ENCODE peak calls at places on chromosomes 2 and 18, in four cellular contexts. One of them, this sample, is unnamed. For H3K27me3, the result is how much of the 10 kb centered on the place peaks cover.

GRCh38 chr18:12742453-12742852 is 39.6 kb downstream of the PSMG2 start:
- DNase-seq in mammary epithelial cell: peak
- DNase-seq in stomach: no peak
- DNase-seq in spleen: no peak
- DNase-seq in this sample: no peak

GRCh38 chr2:102141915-102142828 is at the start of gene IL1R1:
- DNase-seq in mammary epithelial cell: peak
- DNase-seq in stomach: peak
- DNase-seq in spleen: peak
- DNase-seq in this sample: no peak

GRCh38 chr2:118667964-118668363 is 179.5 kb downstream of the EN1 start:
- DNase-seq in mammary epithelial cell: no peak
- DNase-seq in stomach: no peak
- DNase-seq in spleen: no peak
- DNase-seq in this sample: no peak

GRCh38 chr2:233414777-233415570 is 60.7 kb downstream of the DGKD start:
- DNase-seq in mammary epithelial cell: peak
- DNase-seq in stomach: peak
- DNase-seq in spleen: no peak
- DNase-seq in this sample: peak

GRCh38 chr18:71077451-71077850 is 788.6 kb downstream of the SOCS6 start:
- DNase-seq in mammary epithelial cell: no peak
- DNase-seq in stomach: no peak
- DNase-seq in spleen: no peak
- DNase-seq in this sample: no peak

GRCh38 chr18:51211552-51211951 is 14.1 kb upstream of the MEX3C start:
- DNase-seq in mammary epithelial cell: peak
- DNase-seq in stomach: no peak
- DNase-seq in spleen: no peak
- DNase-seq in this sample: peak

GRCh38 chr2:200199005-200199404 is 107.5 kb upstream of the SPATS2L start:
- DNase-seq in mammary epithelial cell: no peak
- DNase-seq in stomach: no peak
- DNase-seq in spleen: no peak
- DNase-seq in this sample: no peak

GRCh38 chr2:12391097-12391496 is 325.6 kb upstream of the TRIB2 start:
- DNase-seq in mammary epithelial cell: no peak
- DNase-seq in stomach: no peak
- DNase-seq in spleen: no peak
- DNase-seq in this sample: no peak

GRCh38 chr2:151106805-151107490 is 154.7 kb downstream of the RBM43 start:
- DNase-seq in mammary epithelial cell: peak
- DNase-seq in stomach: no peak
- DNase-seq in spleen: no peak
- DNase-seq in this sample: no peak

GRCh38 chr2:100807707-100808106 is 12.2 kb upstream of the NPAS2 start:
- DNase-seq in mammary epithelial cell: no peak
- DNase-seq in stomach: no peak
- DNase-seq in spleen: no peak
- DNase-seq in this sample: no peak

GRCh38 chr2:98013407-98014042 is 17.8 kb upstream of the TMEM131 start:
- DNase-seq in mammary epithelial cell: peak
- DNase-seq in stomach: no peak
- DNase-seq in spleen: no peak
- DNase-seq in this sample: peak

GRCh38 chr18:79507546-79508480 is 112.1 kb downstream of the NFATC1 start:
- DNase-seq in mammary epithelial cell: no peak
- DNase-seq in stomach: peak
- DNase-seq in spleen: peak
- DNase-seq in this sample: no peak

GRCh38 chr2:127275356-127275755 is 18.6 kb downstream of the ERCC3 start:
- DNase-seq in mammary epithelial cell: no peak
- DNase-seq in stomach: no peak
- DNase-seq in spleen: no peak
- DNase-seq in this sample: no peak

GRCh38 chr2:33616873-33617272 is 17.8 kb upstream of the FAM98A start:
- DNase-seq in mammary epithelial cell: no peak
- DNase-seq in stomach: no peak
- DNase-seq in spleen: no peak
- DNase-seq in this sample: no peak

GRCh38 chr18:23306842-23307241 is 146.2 kb upstream of the RIOK3 start:
- DNase-seq in mammary epithelial cell: no peak
- DNase-seq in stomach: no peak
- DNase-seq in spleen: no peak
- DNase-seq in this sample: no peak

GRCh38 chr2:48902521-48902920 is 147.0 kb upstream of the LHCGR start:
- DNase-seq in mammary epithelial cell: no peak
- DNase-seq in stomach: no peak
- DNase-seq in spleen: no peak
- DNase-seq in this sample: no peak

GRCh38 chr2:104854507-104855173 is 725 bp downstream of the POU3F3 start:
- DNase-seq in mammary epithelial cell: no peak
- DNase-seq in stomach: no peak
- DNase-seq in spleen: no peak
- DNase-seq in this sample: no peak

GRCh38 chr2:178006710-178007109 is 65.9 kb downstream of the PDE11A start:
- DNase-seq in mammary epithelial cell: no peak
- DNase-seq in stomach: no peak
- DNase-seq in spleen: no peak
- DNase-seq in this sample: no peak

GRCh38 chr2:178005756-178006155 is 66.8 kb downstream of the PDE11A start:
- DNase-seq in mammary epithelial cell: no peak
- DNase-seq in stomach: no peak
- DNase-seq in spleen: no peak
- DNase-seq in this sample: no peak

GRCh38 chr2:178012639-178013038 is 59.9 kb downstream of the PDE11A start:
- DNase-seq in mammary epithelial cell: no peak
- DNase-seq in stomach: no peak
- DNase-seq in spleen: no peak
- DNase-seq in this sample: no peak

GRCh38 chr2:178009813-178010212 is 62.8 kb downstream of the PDE11A start:
- DNase-seq in mammary epithelial cell: no peak
- DNase-seq in stomach: no peak
- DNase-seq in spleen: no peak
- DNase-seq in this sample: no peak

GRCh38 chr2:178008636-178009289 is 63.8 kb downstream of the PDE11A start:
- DNase-seq in mammary epithelial cell: peak
- DNase-seq in stomach: peak
- DNase-seq in spleen: no peak
- DNase-seq in this sample: no peak
- H3K4me3 ChIP-seq in mammary epithelial cell: no peak
- H3K4me3 ChIP-seq in stomach: no peak
- H3K4me3 ChIP-seq in spleen: no peak
- H3K4me3 ChIP-seq in this sample: no peak

DNA sequence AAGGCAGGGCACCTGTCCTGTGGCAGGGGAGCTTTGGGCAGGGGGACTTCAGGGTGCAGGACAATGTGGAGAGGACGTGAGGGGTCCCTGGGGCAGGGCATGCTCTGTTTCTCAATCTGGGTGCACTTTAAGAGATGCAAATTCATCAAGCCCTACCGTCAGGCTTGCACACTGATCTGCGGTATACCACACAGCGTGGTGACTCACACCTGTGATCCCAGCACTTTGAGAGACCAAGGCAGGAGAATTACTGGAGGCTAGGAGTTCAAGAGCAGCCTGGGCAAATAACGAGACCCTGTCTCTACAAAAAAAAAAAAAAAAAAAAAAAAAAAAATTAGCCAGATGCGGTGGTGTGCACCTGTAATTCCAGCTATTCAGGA is 10.2 kb upstream of the GPC1 start:
- DNase-seq in mammary epithelial cell: no peak
- DNase-seq in stomach: peak
- DNase-seq in spleen: no peak
- DNase-seq in this sample: no peak
- TF ChIP-seq CTCF in mammary epithelial cell: no peak
- TF ChIP-seq CTCF in stomach: no peak
- TF ChIP-seq CTCF in spleen: no peak
- TF ChIP-seq CTCF in this sample: no peak

DNA sequence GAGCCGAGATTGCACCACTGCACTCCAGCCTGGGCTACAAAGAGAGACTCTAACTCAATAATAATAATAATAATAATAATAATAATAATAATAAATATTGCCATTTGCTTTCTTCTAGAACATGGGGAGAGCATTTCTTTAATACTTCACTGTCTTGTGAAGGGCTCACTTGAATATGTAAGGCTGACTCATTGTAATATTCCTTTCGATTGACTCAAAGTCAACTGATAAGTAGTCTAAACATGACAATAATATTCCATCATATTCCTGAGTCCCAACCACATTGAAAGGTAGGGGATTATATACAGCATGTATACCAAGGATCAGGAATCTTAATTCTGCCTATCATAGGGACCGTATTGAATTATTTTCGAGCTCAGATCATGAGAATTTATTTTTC is 949.2 kb downstream of the DSC3 start:
- DNase-seq in mammary epithelial cell: no peak
- DNase-seq in stomach: no peak
- DNase-seq in spleen: no peak
- DNase-seq in this sample: no peak
- H3K27me3 ChIP-seq in mammary epithelial cell: under half
- H3K27me3 ChIP-seq in stomach: under half
- H3K27me3 ChIP-seq in spleen: under half
- H3K27me3 ChIP-seq in this sample: under half

DNA sequence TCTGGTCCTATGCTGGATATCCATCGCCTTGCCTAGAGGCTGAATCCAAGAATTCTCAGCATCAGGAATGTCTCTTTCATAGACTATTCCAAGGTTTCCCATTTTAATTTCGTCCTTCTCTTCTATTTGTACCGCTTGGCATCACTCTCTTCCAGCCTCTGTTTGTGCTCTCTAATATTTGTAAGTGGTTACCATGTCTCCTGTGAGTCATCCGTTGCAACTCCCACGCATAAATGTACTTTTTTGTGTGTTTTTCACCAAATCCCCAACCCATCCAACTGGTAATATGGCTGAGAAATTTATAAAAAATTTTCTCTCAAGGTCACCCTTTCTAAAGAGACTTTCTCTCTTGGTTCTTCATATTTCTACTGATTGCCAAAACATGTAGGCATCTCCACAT is 21.8 kb downstream of the COLEC12 start:
- DNase-seq in mammary epithelial cell: no peak
- DNase-seq in stomach: no peak
- DNase-seq in spleen: no peak
- DNase-seq in this sample: no peak
- H3K4me3 ChIP-seq in mammary epithelial cell: no peak
- H3K4me3 ChIP-seq in stomach: no peak
- H3K4me3 ChIP-seq in spleen: no peak
- H3K4me3 ChIP-seq in this sample: no peak

GRCh38 chr2:9136997-9137819 is 69.4 kb upstream of the ASAP2 start:
- DNase-seq in mammary epithelial cell: no peak
- DNase-seq in stomach: peak
- DNase-seq in spleen: peak
- DNase-seq in this sample: no peak

GRCh38 chr2:9135804-9136558 is 70.6 kb upstream of the ASAP2 start:
- DNase-seq in mammary epithelial cell: no peak
- DNase-seq in stomach: no peak
- DNase-seq in spleen: peak
- DNase-seq in this sample: no peak

GRCh38 chr2:9140570-9141378 is 65.8 kb upstream of the ASAP2 start:
- DNase-seq in mammary epithelial cell: no peak
- DNase-seq in stomach: no peak
- DNase-seq in spleen: peak
- DNase-seq in this sample: no peak

GRCh38 chr2:9139491-9140443 is 66.8 kb upstream of the ASAP2 start:
- DNase-seq in mammary epithelial cell: peak
- DNase-seq in stomach: peak
- DNase-seq in spleen: peak
- DNase-seq in this sample: no peak

GRCh38 chr2:9138507-9139085 is 68.0 kb upstream of the ASAP2 start:
- DNase-seq in mammary epithelial cell: no peak
- DNase-seq in stomach: no peak
- DNase-seq in spleen: peak
- DNase-seq in this sample: no peak
- TF ChIP-seq CTCF in mammary epithelial cell: no peak
- TF ChIP-seq CTCF in stomach: no peak
- TF ChIP-seq CTCF in spleen: no peak
- TF ChIP-seq CTCF in this sample: no peak

GRCh38 chr2:26580751-26581150 is 60.4 kb downstream of the CIB4 start:
- DNase-seq in mammary epithelial cell: no peak
- DNase-seq in stomach: no peak
- DNase-seq in spleen: peak
- DNase-seq in this sample: no peak

GRCh38 chr2:26579025-26579722 is 62.0 kb downstream of the CIB4 start:
- DNase-seq in mammary epithelial cell: no peak
- DNase-seq in stomach: no peak
- DNase-seq in spleen: peak
- DNase-seq in this sample: no peak

GRCh38 chr2:26580151-26580550 is 61.0 kb downstream of the CIB4 start:
- DNase-seq in mammary epithelial cell: no peak
- DNase-seq in stomach: no peak
- DNase-seq in spleen: peak
- DNase-seq in this sample: no peak

GRCh38 chr2:26578581-26578980 is 62.6 kb downstream of the CIB4 start:
- DNase-seq in mammary epithelial cell: no peak
- DNase-seq in stomach: no peak
- DNase-seq in spleen: peak
- DNase-seq in this sample: no peak

DNA sequence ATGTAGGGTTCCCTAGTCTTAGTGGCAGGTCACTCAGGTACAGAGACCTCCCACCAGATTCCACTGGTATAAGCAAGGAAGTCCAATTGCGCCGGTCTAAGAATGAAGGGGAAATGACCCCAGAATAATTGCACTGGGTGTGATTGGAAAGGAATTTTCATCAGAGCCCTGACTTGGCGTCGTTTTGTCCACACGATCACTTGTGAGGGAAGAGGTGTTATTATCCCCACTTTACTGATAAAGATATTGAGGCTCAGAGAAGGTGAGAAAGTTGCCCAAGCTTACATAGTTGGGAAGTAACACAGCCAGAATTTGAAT is 61.5 kb downstream of the CIB4 start:
- DNase-seq in mammary epithelial cell: no peak
- DNase-seq in stomach: no peak
- DNase-seq in spleen: no peak
- DNase-seq in this sample: no peak
- H3K27me3 ChIP-seq in mammary epithelial cell: under half
- H3K27me3 ChIP-seq in stomach: under half
- H3K27me3 ChIP-seq in spleen: under half
- H3K27me3 ChIP-seq in this sample: under half

This sample was measured in kidney epithelial cell.